ENCODE peak calls at places on chromosome 10, in five cellular contexts. One of them, this sample, is unnamed.

GRCh38 chr10:22148956-22149355 is 68.9 kb downstream of the EBLN1 start:
- DNase-seq in K562: no peak
- DNase-seq in H1: no peak
- DNase-seq in GM12878: no peak
- DNase-seq in HepG2: no peak
- DNase-seq in this sample: no peak

GRCh38 chr10:71708301-71708703 is 11.3 kb downstream of the C10orf105 start:
- DNase-seq in K562: peak
- DNase-seq in H1: peak
- DNase-seq in GM12878: no peak
- DNase-seq in HepG2: peak
- DNase-seq in this sample: peak

GRCh38 chr10:11178606-11179221 is 161.0 kb downstream of the CELF2 start:
- DNase-seq in K562: peak
- DNase-seq in H1: no peak
- DNase-seq in GM12878: peak
- DNase-seq in HepG2: no peak
- DNase-seq in this sample: no peak

GRCh38 chr10:47282657-47283018 is 17.4 kb upstream of the GDF10 start:
- DNase-seq in K562: no peak
- DNase-seq in H1: no peak
- DNase-seq in GM12878: no peak
- DNase-seq in HepG2: no peak
- DNase-seq in this sample: no peak

GRCh38 chr10:95889830-95890229 is 17.9 kb upstream of the CC2D2B start:
- DNase-seq in K562: no peak
- DNase-seq in H1: no peak
- DNase-seq in GM12878: no peak
- DNase-seq in HepG2: no peak
- DNase-seq in this sample: no peak

GRCh38 chr10:33022090-33022489 is 64.1 kb upstream of the ITGB1 start:
- DNase-seq in K562: no peak
- DNase-seq in H1: no peak
- DNase-seq in GM12878: no peak
- DNase-seq in HepG2: no peak
- DNase-seq in this sample: no peak

GRCh38 chr10:33965795-33966581 is 631.5 kb upstream of the NRP1 start:
- DNase-seq in K562: no peak
- DNase-seq in H1: no peak
- DNase-seq in GM12878: no peak
- DNase-seq in HepG2: peak
- DNase-seq in this sample: no peak

GRCh38 chr10:33421789-33422188 is 87.3 kb upstream of the NRP1 start:
- DNase-seq in K562: no peak
- DNase-seq in H1: no peak
- DNase-seq in GM12878: no peak
- DNase-seq in HepG2: no peak
- DNase-seq in this sample: no peak

GRCh38 chr10:21715531-21716195 is 181.6 kb downstream of the MLLT10 start:
- DNase-seq in K562: no peak
- DNase-seq in H1: no peak
- DNase-seq in GM12878: no peak
- DNase-seq in HepG2: no peak
- DNase-seq in this sample: no peak

GRCh38 chr10:360653-361052 is 225.4 kb downstream of the ZMYND11 start:
- DNase-seq in K562: no peak
- DNase-seq in H1: no peak
- DNase-seq in GM12878: no peak
- DNase-seq in HepG2: peak
- DNase-seq in this sample: no peak
- TF ChIP-seq ATF2 in K562: no peak
- TF ChIP-seq ATF2 in H1: no peak
- TF ChIP-seq ATF2 in GM12878: no peak
- TF ChIP-seq ATF2 in HepG2: no peak
- TF ChIP-seq ATF2 in this sample: no peak

DNA sequence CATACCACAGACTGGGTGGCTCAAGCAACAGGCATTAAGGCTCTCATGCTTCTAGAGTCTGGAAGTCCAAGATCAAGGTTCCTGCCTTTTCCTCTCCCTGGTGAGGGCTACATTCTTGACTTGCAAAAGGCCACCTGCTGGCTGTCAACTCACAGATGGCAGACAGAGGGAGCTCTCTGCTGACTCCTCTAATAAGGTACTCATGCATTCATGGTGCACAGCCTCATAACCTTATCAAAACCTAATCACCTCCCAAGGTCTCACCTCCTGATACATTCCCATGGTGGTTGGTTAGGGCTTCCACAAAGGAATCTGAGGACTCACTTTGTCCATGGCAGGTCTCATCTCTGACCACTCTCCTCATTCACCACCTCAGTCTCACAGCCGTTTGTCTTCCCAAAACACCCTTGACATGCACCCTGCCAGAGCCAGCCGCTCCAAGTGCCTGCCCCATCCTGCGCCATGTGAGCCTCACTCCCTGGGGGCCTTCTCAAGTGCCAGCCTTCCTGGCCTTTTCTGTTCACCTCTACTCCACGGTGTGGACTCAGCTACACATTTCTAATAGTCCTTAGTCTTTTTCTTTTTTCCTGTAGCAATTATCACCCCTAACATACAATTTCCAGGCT is 400.3 kb upstream of the ADARB2 start:
- DNase-seq in K562: no peak
- DNase-seq in H1: peak
- DNase-seq in GM12878: no peak
- DNase-seq in HepG2: peak
- DNase-seq in this sample: peak
- TF ChIP-seq ATF2 in K562: no peak
- TF ChIP-seq ATF2 in H1: no peak
- TF ChIP-seq ATF2 in GM12878: no peak
- TF ChIP-seq ATF2 in HepG2: no peak
- TF ChIP-seq ATF2 in this sample: no peak

DNA sequence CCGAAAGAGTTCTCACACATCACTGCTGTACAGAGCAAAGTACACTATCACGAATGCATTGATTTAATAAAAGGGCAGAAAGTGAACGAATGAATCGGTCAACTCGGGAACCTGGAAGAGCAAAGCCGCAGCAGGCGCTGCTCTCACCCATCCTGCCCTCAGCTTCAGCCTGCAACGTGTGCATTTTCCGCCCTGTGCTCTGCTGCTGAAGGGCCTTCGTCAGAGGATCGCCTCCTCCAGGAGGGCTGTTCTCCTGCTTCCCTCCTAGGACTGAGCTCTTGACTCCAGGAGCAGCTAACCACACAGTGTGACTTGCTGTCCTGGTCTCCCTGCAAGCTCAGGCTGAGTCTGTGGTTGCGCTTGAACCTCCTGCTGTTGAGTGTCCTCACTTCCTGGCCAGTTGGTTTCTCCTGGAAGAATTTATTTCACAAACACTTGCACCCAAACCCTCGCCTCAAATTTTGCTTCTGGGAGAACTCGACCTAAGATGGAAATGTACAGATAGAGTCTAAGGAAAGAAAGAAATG is 473.0 kb upstream of the KLF6 start:
- DNase-seq in K562: no peak
- DNase-seq in H1: no peak
- DNase-seq in GM12878: no peak
- DNase-seq in HepG2: no peak
- DNase-seq in this sample: no peak
- TF ChIP-seq ATF2 in K562: no peak
- TF ChIP-seq ATF2 in H1: no peak
- TF ChIP-seq ATF2 in GM12878: no peak
- TF ChIP-seq ATF2 in HepG2: no peak
- TF ChIP-seq ATF2 in this sample: no peak

DNA sequence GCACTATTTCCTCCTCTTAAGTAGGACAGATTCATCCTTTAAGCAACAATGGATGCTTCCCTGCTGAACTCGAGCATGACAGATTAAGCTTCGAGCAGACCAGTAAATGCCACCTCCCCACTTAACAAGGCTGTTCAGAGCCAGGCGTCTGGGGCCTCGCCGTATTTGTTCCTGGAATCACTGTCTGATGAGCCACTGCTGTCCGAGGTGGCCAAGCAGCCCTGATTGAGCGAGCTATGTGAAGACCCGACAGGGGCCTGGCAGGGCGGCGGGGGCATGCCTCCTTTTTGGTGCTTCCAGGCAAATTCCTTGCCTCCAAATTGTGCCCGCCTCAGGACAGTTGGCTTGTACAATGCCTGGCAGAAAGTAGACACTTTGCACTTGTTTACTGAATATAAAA is 862.6 kb downstream of the NRG3 start:
- DNase-seq in K562: no peak
- DNase-seq in H1: no peak
- DNase-seq in GM12878: no peak
- DNase-seq in HepG2: no peak
- DNase-seq in this sample: peak
- TF ChIP-seq ATF2 in K562: no peak
- TF ChIP-seq ATF2 in H1: no peak
- TF ChIP-seq ATF2 in GM12878: no peak
- TF ChIP-seq ATF2 in HepG2: no peak
- TF ChIP-seq ATF2 in this sample: no peak

GRCh38 chr10:102407641-102407943 is 11.0 kb downstream of the PSD start:
- DNase-seq in K562: no peak
- DNase-seq in H1: no peak
- DNase-seq in GM12878: no peak
- DNase-seq in HepG2: no peak
- DNase-seq in this sample: no peak
- TF ChIP-seq ATF2 in K562: no peak
- TF ChIP-seq ATF2 in H1: no peak
- TF ChIP-seq ATF2 in GM12878: no peak
- TF ChIP-seq ATF2 in HepG2: no peak
- TF ChIP-seq ATF2 in this sample: no peak

GRCh38 chr10:125148021-125148439 is 12.3 kb downstream of the CTBP2 start:
- DNase-seq in K562: no peak
- DNase-seq in H1: no peak
- DNase-seq in GM12878: no peak
- DNase-seq in HepG2: no peak
- DNase-seq in this sample: peak
- TF ChIP-seq ATF2 in K562: no peak
- TF ChIP-seq ATF2 in H1: no peak
- TF ChIP-seq ATF2 in GM12878: no peak
- TF ChIP-seq ATF2 in HepG2: no peak
- TF ChIP-seq ATF2 in this sample: no peak

DNA sequence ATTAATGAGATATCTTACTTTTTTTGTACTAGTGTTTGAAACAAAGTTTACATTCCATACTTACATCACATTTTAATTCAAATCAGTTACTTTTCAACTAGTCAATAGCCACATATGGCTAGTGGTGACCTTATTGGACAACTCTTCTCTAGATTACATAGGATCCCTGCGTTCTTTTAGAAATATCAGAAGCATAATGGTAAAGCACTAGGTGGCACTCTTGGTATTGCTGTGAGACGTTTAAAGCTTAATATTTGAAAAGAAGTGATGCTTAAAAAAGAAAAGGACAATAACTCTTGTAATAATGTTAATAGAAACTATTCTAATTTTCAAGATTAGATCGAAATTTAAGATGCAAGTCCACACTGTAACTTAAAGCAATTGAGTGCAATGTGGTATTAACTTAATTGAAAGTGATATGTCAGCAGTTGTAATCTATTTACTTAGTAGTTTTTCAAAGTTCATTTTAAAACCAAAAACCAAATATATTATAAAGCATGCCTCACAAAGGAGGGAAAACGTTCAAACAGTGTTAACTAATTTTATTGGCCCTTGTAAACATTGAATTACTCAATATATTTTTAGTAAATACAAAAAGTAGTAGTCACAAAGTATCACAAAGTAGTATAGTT is 339.1 kb downstream of the ATRNL1 start:
- DNase-seq in K562: no peak
- DNase-seq in H1: no peak
- DNase-seq in GM12878: no peak
- DNase-seq in HepG2: peak
- DNase-seq in this sample: no peak
- TF ChIP-seq ATF2 in K562: no peak
- TF ChIP-seq ATF2 in H1: no peak
- TF ChIP-seq ATF2 in GM12878: no peak
- TF ChIP-seq ATF2 in HepG2: no peak
- TF ChIP-seq ATF2 in this sample: no peak

DNA sequence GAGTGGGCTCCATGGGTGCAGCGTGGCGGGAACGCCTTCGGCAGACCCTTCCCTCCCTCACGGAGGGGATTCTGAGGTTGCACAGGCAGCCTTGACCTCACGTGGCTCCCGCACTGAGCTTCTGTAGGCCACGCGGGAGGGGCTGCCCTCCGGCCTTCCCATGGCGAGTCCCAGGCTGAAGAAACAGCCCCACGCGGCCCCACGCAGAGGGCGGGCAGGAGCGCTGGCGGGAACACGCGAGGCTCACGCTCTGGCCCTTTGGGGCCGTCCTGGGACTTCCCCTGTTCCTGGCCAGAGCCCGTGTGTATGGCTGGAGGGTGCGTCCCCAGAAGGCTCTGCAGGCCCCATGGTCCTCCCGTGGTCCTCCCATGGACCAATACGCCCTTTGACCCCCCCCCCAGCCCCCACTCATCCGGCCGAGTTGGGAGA is 21.7 kb upstream of the NKX6-2 start:
- DNase-seq in K562: no peak
- DNase-seq in H1: no peak
- DNase-seq in GM12878: no peak
- DNase-seq in HepG2: no peak
- DNase-seq in this sample: no peak
- TF ChIP-seq ATF2 in K562: no peak
- TF ChIP-seq ATF2 in H1: no peak
- TF ChIP-seq ATF2 in GM12878: no peak
- TF ChIP-seq ATF2 in HepG2: no peak
- TF ChIP-seq ATF2 in this sample: no peak

DNA sequence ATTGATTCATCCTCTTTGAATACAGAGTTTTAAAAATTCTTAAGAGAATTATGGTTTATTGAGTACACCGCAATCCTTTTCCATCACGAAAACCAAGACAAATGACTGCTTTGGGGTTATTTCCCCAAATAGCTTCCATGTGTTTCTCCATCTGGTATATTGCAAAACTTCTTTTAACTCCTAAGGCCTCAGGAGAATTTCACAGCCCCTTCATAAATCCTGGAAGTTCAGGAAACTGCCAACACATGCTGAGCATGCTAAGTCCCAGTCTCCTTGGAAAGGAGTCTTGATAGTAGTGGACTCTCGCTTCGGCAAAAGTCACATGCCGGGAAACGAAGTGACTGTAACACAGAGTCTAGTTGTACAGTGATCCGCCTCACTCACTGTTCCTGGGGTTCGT is 88.1 kb upstream of the RSU1 start:
- DNase-seq in K562: no peak
- DNase-seq in H1: no peak
- DNase-seq in GM12878: no peak
- DNase-seq in HepG2: no peak
- DNase-seq in this sample: no peak
- TF ChIP-seq ATF2 in K562: no peak
- TF ChIP-seq ATF2 in H1: no peak
- TF ChIP-seq ATF2 in GM12878: no peak
- TF ChIP-seq ATF2 in HepG2: no peak
- TF ChIP-seq ATF2 in this sample: no peak

This sample was measured in WTC11.